ENCODE peak calls at places on chromosomes 16 and 17, in seven cellular contexts. O, D, U, W, E, I and B are unnamed samples.

GRCh38 chr17:80108321-80108971 is 7.1 kb downstream of the GAA start:
- DNase-seq in I (no peak), D (no peak), U (no peak), E (no peak), O (no peak), W (no peak), B (no peak)

GRCh38 chr16:10728035-10728462 is 15.6 kb upstream of the NUBP1 start:
- DNase-seq in O (peak), I (no peak), W (no peak), E (no peak), U (no peak), D (no peak), B (no peak)

GRCh38 chr16:65333298-65333697 is 211.4 kb upstream of the CDH11 start:
- DNase-seq in I (no peak), E (no peak), W (no peak), D (no peak), O (no peak), U (no peak), B (no peak)

GRCh38 chr16:3180445-3180878 is 7.5 kb upstream of the OR1F1 start:
- DNase-seq in U (no peak), D (no peak), W (no peak), I (peak), E (no peak), O (no peak), B (no peak)

GRCh38 chr17:7063518-7064094 is 16.4 kb downstream of the CLEC10A start:
- DNase-seq in I (no peak), D (no peak), U (no peak), W (no peak), O (no peak), E (no peak), B (no peak)

GRCh38 chr16:51382215-51382614 is 231.1 kb upstream of the SALL1 start:
- DNase-seq in D (no peak), W (no peak), U (no peak), O (peak), E (no peak), I (no peak), B (no peak)

GRCh38 chr17:52537368-52537767 is 378.9 kb upstream of the CA10 start:
- DNase-seq in E (no peak), U (no peak), D (no peak), I (no peak), W (no peak), O (no peak), B (no peak)

GRCh38 chr16:77918792-77919707 is 103.3 kb upstream of the CLEC3A start:
- DNase-seq in U (no peak), E (no peak), W (no peak), I (no peak), O (peak), D (no peak), B (no peak)

GRCh38 chr17:8623591-8623990 is 6.9 kb downstream of the MYH10 start:
- DNase-seq in U (no peak), I (no peak), E (no peak), W (no peak), O (no peak), D (no peak), B (no peak)

GRCh38 chr16:85486256-85486915 is 126.7 kb upstream of the GSE1 start:
- DNase-seq in W (no peak), E (no peak), O (no peak), U (no peak), I (no peak), D (no peak), B (no peak)

GRCh38 chr17:81839301-81839700 is 4.5 kb upstream of the PPP1R27 start:
- DNase-seq in W (no peak), E (no peak), I (no peak), D (no peak), O (no peak), U (no peak), B (no peak)

GRCh38 chr17:63988741-63989621 is 9.2 kb upstream of the PRR29 start:
- DNase-seq in I (no peak), E (no peak), O (no peak), W (no peak), U (no peak), D (no peak), B (no peak)

GRCh38 chr17:27980035-27980434 is 62.4 kb upstream of the NLK start:
- DNase-seq in U (no peak), O (no peak), I (no peak), E (no peak), D (no peak), W (no peak), B (no peak)

GRCh38 chr16:69444873-69445517 is 20.6 kb downstream of the CYB5B start:
- DNase-seq in I (no peak), U (no peak), O (no peak), E (no peak), W (no peak), D (no peak), B (no peak)

GRCh38 chr16:88651276-88651988 is 579 bp upstream of the CYBA start:
- DNase-seq in D (peak), E (peak), I (peak), O (peak), W (no peak), U (peak), B (no peak)

GRCh38 chr17:71441098-71441497 is 679.7 kb upstream of the SOX9 start:
- DNase-seq in U (no peak), W (no peak), I (no peak), D (peak), E (no peak), O (no peak), B (peak)

GRCh38 chr17:47797797-47798196 is 23.8 kb downstream of the OSBPL7 start:
- DNase-seq in U (no peak), I (no peak), E (no peak), D (no peak), O (no peak), W (no peak), B (no peak)

GRCh38 chr17:39027440-39028035 is 60.3 kb upstream of the FBXO47 start:
- DNase-seq in O (no peak), W (no peak), E (peak), D (no peak), U (no peak), I (no peak), B (peak)

GRCh38 chr16:3274490-3274889 is 8.8 kb upstream of the ZNF263 start:
- DNase-seq in O (peak), U (no peak), W (no peak), D (no peak), I (no peak), E (no peak), B (no peak)

GRCh38 chr17:48617515-48618365 is 2.6 kb upstream of the HOXB8 start:
- DNase-seq in O (no peak), W (no peak), U (no peak), D (no peak), E (no peak), I (no peak), B (no peak)

GRCh38 chr16:68907297-68907999 is 64.1 kb downstream of the TANGO6 start:
- DNase-seq in W (no peak), I (no peak), O (peak), D (no peak), E (no peak), U (no peak), B (no peak)

GRCh38 chr17:78997231-78997741 is 12.3 kb downstream of the CANT1 start:
- DNase-seq in O (no peak), D (no peak), E (peak), U (no peak), W (no peak), I (no peak), B (no peak)

GRCh38 chr17:82849076-82849945 is 9.5 kb upstream of the ZNF750 start:
- DNase-seq in E (no peak), O (no peak), I (no peak), W (no peak), U (no peak), D (no peak), B (no peak)

GRCh38 chr17:43019418-43019817 is 2.8 kb downstream of the VAT1 start:
- DNase-seq in U (no peak), D (no peak), W (no peak), O (no peak), I (peak), E (no peak), B (no peak)

GRCh38 chr17:81049973-81050551 is 15.1 kb downstream of the BAIAP2 start:
- DNase-seq in O (no peak), D (peak), U (peak), E (peak), W (no peak), I (no peak), B (no peak)

DNA sequence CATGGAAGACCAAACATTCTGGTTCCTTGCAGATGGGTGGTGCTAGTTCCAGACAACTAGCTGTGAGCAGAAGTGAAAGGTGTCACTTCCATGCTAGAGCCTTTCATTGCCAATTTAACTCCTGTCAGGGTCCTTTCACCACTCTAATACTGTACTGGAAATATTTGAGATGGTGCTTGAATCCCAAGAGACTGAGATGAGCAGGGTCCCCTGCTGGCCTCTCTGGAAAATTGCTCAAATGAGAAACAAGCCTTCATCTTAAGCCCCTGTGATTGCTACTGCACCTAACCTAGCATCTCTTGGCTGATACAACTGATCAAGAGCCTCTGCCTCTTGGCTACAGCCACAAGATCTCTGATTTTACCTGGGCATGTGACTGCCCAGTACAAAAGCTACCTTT is 7.4 kb upstream of the VAC14 start:
- DNase-seq in E (no peak), U (no peak), I (no peak), D (no peak), W (no peak), O (no peak), B (no peak)
- TF ChIP-seq JUND in E (no peak), U (no peak), I (no peak), D (no peak), W (no peak), O (no peak), B (no peak)

GRCh38 chr17:596287-596686 is 118.4 kb downstream of the VPS53 start:
- DNase-seq in W (no peak), E (no peak), U (no peak), I (no peak), O (no peak), D (peak), B (no peak)
- TF ChIP-seq JUND in W (no peak), E (no peak), U (no peak), I (no peak), O (no peak), D (no peak), B (no peak)

GRCh38 chr17:19566176-19566575 is 32.5 kb downstream of the SLC47A1 start:
- DNase-seq in E (no peak), W (no peak), I (no peak), D (no peak), O (no peak), U (no peak), B (no peak)
- TF ChIP-seq JUND in E (no peak), W (no peak), I (no peak), D (no peak), O (no peak), U (no peak), B (no peak)

GRCh38 chr17:76527430-76528111 is 9.9 kb downstream of the CYGB start:
- DNase-seq in E (peak), W (no peak), O (peak), D (no peak), I (peak), U (no peak), B (no peak)
- TF ChIP-seq JUND in E (no peak), W (no peak), O (no peak), D (no peak), I (no peak), U (no peak), B (no peak)

DNA sequence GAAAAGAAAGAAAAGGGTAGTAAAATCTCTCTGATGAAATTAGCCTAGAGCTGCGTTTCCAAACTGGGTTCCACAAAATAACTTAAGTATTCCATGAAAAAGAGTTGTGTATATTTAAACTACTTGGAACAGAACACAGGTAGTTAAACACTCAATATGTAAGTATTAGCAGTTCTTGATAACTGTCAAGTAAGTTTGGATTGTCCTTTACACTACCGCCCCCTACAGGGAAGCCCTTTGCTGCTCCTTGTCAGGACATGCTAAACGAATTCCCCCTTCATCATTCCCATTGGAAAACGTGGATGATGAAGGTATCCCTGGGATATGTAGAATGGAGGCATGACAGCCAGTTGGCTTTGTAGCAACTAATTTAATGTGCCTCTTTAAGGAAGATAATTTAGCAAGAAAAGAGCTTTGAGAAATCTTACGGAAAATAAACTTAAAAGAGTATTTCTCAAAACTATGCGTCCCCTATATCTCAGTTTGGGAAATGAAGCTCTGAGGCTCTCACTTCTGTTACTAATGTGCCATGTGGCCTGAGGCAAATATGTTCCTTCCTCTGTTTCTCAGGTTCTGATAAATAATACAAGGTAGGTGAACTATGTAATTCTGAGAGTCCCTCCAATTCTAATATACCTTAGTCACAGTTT is 18.8 kb downstream of the NCBP3 start:
- DNase-seq in W (no peak), D (peak), O (peak), U (no peak), I (peak), E (peak), B (peak)
- TF ChIP-seq JUND in W (no peak), D (no peak), O (no peak), U (no peak), I (no peak), E (no peak), B (no peak)